ENCODE peak calls at places on chromosome 5, in seven cellular contexts. J is ELR; V is activated CD4-positive, alpha-beta T cell treated with anti-CD3 and anti-CD28 coated beads, Interleukin-2, amount 10 ng/mL, durations not matched to agents 7 days and 5 days; H is HFFc6; Z is MM.1S; C is hippocampal formation; M is activated naive CD4-positive, alpha-beta T cell. K is an unnamed sample.

GRCh38 chr5:180823938-180824629 is 21.5 kb upstream of the MGAT1 start:
- DNase-seq in J (no peak), V (no peak), H (no peak), Z (no peak), C (no peak), M (no peak), K (no peak)

GRCh38 chr5:165497707-165498106 is 1992.3 kb downstream of the MAT2B start:
- DNase-seq in J (peak; percentile 22), V (no peak), H (no peak), Z (peak; percentile 72), C (no peak), M (no peak), K (no peak)

GRCh38 chr5:176827736-176828415 is 17.5 kb downstream of the UNC5A start:
- DNase-seq in J (no peak), V (no peak), H (no peak), Z (no peak), C (no peak), M (no peak), K (no peak)

GRCh38 chr5:141814064-141814982 is 63.9 kb downstream of the PCDH1 start:
- DNase-seq in J (peak; percentile 57), V (peak; percentile 26), H (no peak), Z (no peak), C (peak; percentile 48), M (peak; percentile 24), K (peak; percentile 31)

GRCh38 chr5:117454716-117455212 is 880.1 kb upstream of the SEMA6A start:
- DNase-seq in J (peak; percentile 10), V (peak; percentile 50), H (no peak), Z (peak; percentile 83), C (no peak), M (no peak), K (peak; percentile 57)

GRCh38 chr5:78888580-78889187 is 96.4 kb downstream of the ARSB start:
- DNase-seq in J (no peak), V (no peak), H (no peak), Z (no peak), C (no peak), M (no peak), K (no peak)

GRCh38 chr5:172739385-172739784 is 31.6 kb downstream of the DUSP1 start:
- DNase-seq in J (no peak), V (no peak), H (no peak), Z (no peak), C (no peak), M (no peak), K (no peak)

GRCh38 chr5:65190328-65191053 is 291.2 kb downstream of the ADAMTS6 start:
- DNase-seq in J (peak; percentile 95), V (no peak), H (peak; percentile 91), Z (no peak), C (no peak), M (no peak), K (peak; percentile 96)

GRCh38 chr5:177320879-177321278 is 9.2 kb upstream of the MXD3 start:
- DNase-seq in J (no peak), V (no peak), H (no peak), Z (no peak), C (peak; percentile 36), M (no peak), K (no peak)

GRCh38 chr5:38871790-38872551 is 26.2 kb downstream of the OSMR start:
- DNase-seq in J (peak; percentile 99), V (no peak), H (peak; percentile 99), Z (no peak), C (no peak), M (no peak), K (peak; percentile 100)

GRCh38 chr5:97750576-97750975 is 567.5 kb upstream of the RIOK2 start:
- DNase-seq in J (no peak), V (no peak), H (no peak), Z (no peak), C (no peak), M (no peak), K (no peak)

GRCh38 chr5:126855266-126855665 is 78.3 kb downstream of the LMNB1 start:
- DNase-seq in J (no peak), V (peak; percentile 19), H (no peak), Z (no peak), C (no peak), M (no peak), K (no peak)

GRCh38 chr5:138753794-138754698 is 821 bp downstream of the CTNNA1 start:
- DNase-seq in J (peak; percentile 92), V (peak; percentile 26), H (peak; percentile 84), Z (no peak), C (peak; percentile 62), M (peak; percentile 5), K (peak; percentile 69)

GRCh38 chr5:117246386-117246785 is 671.8 kb upstream of the SEMA6A start:
- DNase-seq in J (no peak), V (no peak), H (no peak), Z (no peak), C (no peak), M (no peak), K (no peak)

GRCh38 chr5:147140558-147140957 is 94.3 kb upstream of the STK32A start:
- DNase-seq in J (no peak), V (no peak), H (no peak), Z (no peak), C (no peak), M (no peak), K (no peak)

GRCh38 chr5:143733635-143734341 is 78.2 kb upstream of the HMHB1 start:
- DNase-seq in J (no peak), V (no peak), H (peak; percentile 28), Z (no peak), C (no peak), M (no peak), K (peak; percentile 8)

GRCh38 chr5:159449925-159450324 is 119.6 kb upstream of the IL12B start:
- DNase-seq in J (peak; percentile 51), V (no peak), H (no peak), Z (no peak), C (no peak), M (no peak), K (peak; percentile 62)

K was measured in bronchial epithelial cell.